ENCODE peak calls at places on chromosomes 2 and 18, in ten cellular contexts. T is HepG2, Z is gastrocnemius medialis, A is IMR-90, D is suprapubic skin, B is upper lobe of left lung, U is A549, X is GM12878, S is right lobe of liver, F is GM12891. E is an unnamed sample.

GRCh38 chr2:172677363-172677762 is 58.3 kb upstream of the RAPGEF4 start:
- DNase-seq in Z (no peak), S (no peak), U (no peak), T (no peak), F (no peak), X (no peak), A (no peak), B (no peak), D (no peak), E (no peak)

GRCh38 chr18:9435041-9435440 is 40.3 kb upstream of the RALBP1 start:
- DNase-seq in Z (no peak), A (no peak), B (no peak), S (no peak), U (no peak), T (no peak), F (no peak), X (no peak), D (no peak), E (no peak)

GRCh38 chr2:127570282-127571250 is 35.1 kb downstream of the MYO7B start:
- DNase-seq in Z (no peak), A (peak; percentile 5), X (no peak), B (peak; percentile 20), U (no peak), F (no peak), T (no peak), S (peak; percentile 39), D (peak; percentile 55), E (no peak)

GRCh38 chr2:64210816-64211215 is 66.6 kb upstream of the PELI1 start:
- DNase-seq in D (no peak), U (no peak), B (no peak), X (no peak), A (no peak), S (no peak), F (no peak), Z (no peak), T (no peak), E (no peak)

GRCh38 chr18:62324917-62325805 is at the start of gene TNFRSF11A:
- DNase-seq in U (peak; percentile 38), X (no peak), B (peak; percentile 61), T (no peak), F (peak; percentile 82), A (no peak), S (peak; percentile 64), D (no peak), Z (no peak), E (peak; percentile 76)

GRCh38 chr2:218701806-218702205 is 8.8 kb upstream of the TTLL4 start:
- DNase-seq in X (no peak), U (no peak), B (no peak), S (no peak), F (no peak), A (no peak), D (no peak), Z (no peak), T (no peak), E (no peak)

GRCh38 chr2:43885233-43885632 is 46.5 kb downstream of the ABCG8 start:
- DNase-seq in S (no peak), X (no peak), D (no peak), T (no peak), U (no peak), B (no peak), Z (no peak), A (no peak), F (no peak), E (no peak)

GRCh38 chr2:56185101-56185581 is 1.4 kb downstream of the CCDC85A start:
- DNase-seq in Z (no peak), A (no peak), X (no peak), S (peak; percentile 46), T (no peak), D (no peak), B (peak; percentile 39), F (no peak), U (peak; percentile 31), E (no peak)

GRCh38 chr2:72007402-72007801 is 140.3 kb downstream of the CYP26B1 start:
- DNase-seq in U (no peak), D (peak; percentile 28), Z (no peak), X (no peak), B (no peak), F (no peak), A (no peak), T (no peak), S (no peak), E (no peak)

GRCh38 chr2:226508683-226509082 is 290.9 kb downstream of the IRS1 start:
- DNase-seq in B (no peak), D (no peak), T (no peak), A (no peak), F (no peak), S (no peak), X (no peak), U (no peak), Z (no peak), E (no peak)

GRCh38 chr18:2921778-2922177 is 75.0 kb downstream of the EMILIN2 start:
- DNase-seq in B (no peak), Z (no peak), X (no peak), U (no peak), D (no peak), T (no peak), A (no peak), F (no peak), S (peak; percentile 41), E (no peak)

GRCh38 chr2:141455211-141455826 is 675.5 kb downstream of the LRP1B start:
- DNase-seq in S (no peak), B (no peak), T (no peak), F (no peak), Z (no peak), X (no peak), U (no peak), A (no peak), D (no peak), E (no peak)

GRCh38 chr2:219158025-219158424 is 2.6 kb downstream of the NHEJ1 start:
- DNase-seq in B (no peak), D (no peak), Z (no peak), U (no peak), T (no peak), F (no peak), S (no peak), A (no peak), X (no peak), E (peak; percentile 11)

DNA sequence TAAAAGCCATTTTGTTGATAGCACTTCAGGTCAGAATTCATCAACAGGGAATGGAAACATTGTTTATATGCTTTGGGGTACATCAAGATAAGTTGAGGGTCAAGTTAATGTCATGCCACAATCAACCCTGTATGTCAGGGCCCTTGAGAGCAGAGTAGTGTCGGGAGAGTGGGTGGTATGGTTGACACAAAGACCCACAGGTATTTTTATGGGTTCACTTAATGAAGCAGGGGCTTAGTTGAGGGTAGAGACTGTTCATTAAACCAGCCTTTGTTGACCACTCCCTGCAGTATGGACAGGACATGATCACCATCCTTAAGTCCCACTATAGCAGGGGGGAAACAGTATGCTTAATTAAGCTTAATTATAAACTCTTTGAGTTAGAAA is 5.7 kb downstream of the RPL37A start:
- DNase-seq in F (no peak), U (no peak), S (no peak), T (no peak), D (no peak), A (no peak), Z (no peak), B (no peak), X (no peak), E (no peak)
- TF ChIP-seq POLR2A in F (peak; percentile 79), U (no peak), S (no peak), T (peak; percentile 63), D (no peak), A (no peak), Z (no peak), B (no peak), X (peak; percentile 37), E (peak; percentile 17)

DNA sequence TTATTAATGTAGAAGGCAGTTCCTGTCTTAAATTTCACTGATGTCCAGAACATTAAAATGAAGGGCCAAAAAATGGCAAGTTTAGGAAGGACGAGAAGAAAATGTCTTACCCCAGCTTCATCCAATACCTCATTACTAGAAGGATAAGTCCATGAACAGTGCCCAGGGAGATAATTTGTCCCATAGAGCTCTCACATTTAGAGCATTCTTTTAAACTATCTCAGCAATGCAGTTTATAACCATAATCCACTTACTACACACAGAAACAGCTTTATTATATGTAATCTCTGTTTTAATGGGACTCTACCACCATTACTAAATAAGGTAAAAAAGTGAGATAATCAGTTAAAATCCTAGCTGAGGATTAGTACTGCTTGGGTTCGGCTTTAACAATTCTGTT is 142.5 kb downstream of the PARD3B start:
- DNase-seq in Z (no peak), S (no peak), U (no peak), F (no peak), X (no peak), A (no peak), D (no peak), T (no peak), B (no peak), E (no peak)
- TF ChIP-seq POLR2A in Z (no peak), S (no peak), U (no peak), F (no peak), X (no peak), A (no peak), D (no peak), T (no peak), B (no peak), E (no peak)

DNA sequence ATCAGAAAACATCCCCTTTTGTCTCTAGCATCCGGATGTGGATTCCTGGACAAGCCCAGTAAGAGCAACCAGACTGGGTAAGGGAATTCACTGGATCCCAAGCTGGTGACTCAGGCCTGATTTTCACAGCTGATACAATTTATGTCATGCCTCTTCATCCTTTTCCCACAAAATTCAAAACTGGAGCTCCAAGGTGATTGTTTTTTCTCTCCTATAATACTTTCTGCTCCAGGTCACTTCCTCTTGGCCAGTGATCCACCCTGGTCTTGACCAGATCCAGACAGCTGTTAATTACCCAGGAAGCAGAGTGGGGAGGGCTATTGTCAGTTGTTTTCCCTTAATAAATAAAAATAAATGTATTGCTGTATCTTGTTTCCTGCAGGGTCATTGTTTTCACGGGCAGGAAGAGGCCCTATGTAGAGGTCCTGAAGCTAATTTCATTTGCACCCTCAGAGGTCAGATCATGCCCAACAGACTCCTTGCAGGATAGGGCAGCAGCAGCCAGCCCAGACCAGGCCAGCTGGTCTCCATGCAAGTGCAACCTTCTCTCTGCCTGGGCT is 57.6 kb downstream of the EVA1A start:
- DNase-seq in A (peak; percentile 86), S (no peak), B (no peak), T (no peak), X (no peak), U (no peak), F (no peak), Z (no peak), D (no peak), E (no peak)
- TF ChIP-seq POLR2A in A (no peak), S (no peak), B (no peak), T (no peak), X (no peak), U (no peak), F (no peak), Z (no peak), D (no peak), E (no peak)

DNA sequence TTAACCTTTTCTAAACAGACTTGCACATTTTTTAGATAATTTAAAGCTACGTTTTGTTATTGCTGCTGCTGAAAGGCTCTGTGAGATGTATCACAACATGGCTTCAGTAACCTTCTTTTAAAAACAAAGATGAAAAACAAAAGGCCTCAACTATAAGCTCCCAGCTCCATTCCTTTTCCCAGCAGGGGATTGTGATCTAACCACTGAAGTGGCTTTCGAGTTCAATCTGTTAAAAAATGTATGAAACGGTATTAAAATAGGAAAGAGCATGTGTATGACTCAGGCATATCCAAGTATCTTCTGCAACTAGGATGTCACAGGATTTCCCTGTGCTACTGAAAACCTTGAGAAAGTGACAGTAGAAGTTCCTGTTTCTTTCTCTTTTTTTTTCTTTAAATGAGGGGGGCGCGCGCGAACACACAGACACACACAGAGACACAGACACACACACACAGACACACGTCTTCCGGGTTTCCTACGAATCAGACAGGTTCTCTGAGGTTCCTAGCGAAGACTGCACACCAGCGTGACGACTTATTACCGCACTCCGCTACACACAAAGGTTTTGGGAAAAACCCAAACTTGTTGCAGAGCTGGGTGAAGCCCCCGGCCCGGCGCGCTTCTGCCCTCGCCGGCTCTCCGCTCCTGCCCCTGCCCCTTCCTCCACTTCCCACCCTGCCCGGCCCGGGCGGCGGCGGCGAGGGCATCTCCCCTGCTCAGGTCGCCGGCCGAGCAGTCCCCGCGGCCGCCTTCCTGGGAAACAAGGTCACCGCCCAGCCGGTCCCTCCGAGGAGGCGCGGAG is 86.8 kb downstream of the RBMS1 start:
- DNase-seq in U (peak; percentile 27), S (peak; percentile 58), D (no peak), A (peak; percentile 80), B (peak; percentile 80), T (peak; percentile 35), F (peak; percentile 12), Z (peak; percentile 36), X (no peak), E (peak; percentile 76)
- TF ChIP-seq POLR2A in U (peak; percentile 19), S (peak; percentile 26), D (no peak), A (peak; percentile 49), B (no peak), T (no peak), F (no peak), Z (peak; percentile 18), X (no peak), E (peak; percentile 30)

E was measured in erythroblast.